ENCODE peak calls at places on chromosomes 6 and 20, in nine cellular contexts. V is GM23248, Y is NT2/D1, J is H9, W is neuronal stem cell, R is fibroblast of lung, Z is endodermal cell, G is H1, X is HCT116. I is an unnamed sample.

GRCh38 chr20:57335392-57335791 is 5.8 kb downstream of the SPO11 start:
- DNase-seq in Z (no peak), R (no peak), J (no peak), G (no peak), W (no peak), X (no peak), V (peak; percentile 39), Y (no peak), I (peak; percentile 11)

GRCh38 chr6:3722785-3723184 is 28.7 kb downstream of the PXDC1 start:
- DNase-seq in Y (no peak), J (no peak), R (no peak), V (no peak), W (no peak), Z (peak; percentile 73), G (no peak), X (no peak), I (no peak)

GRCh38 chr6:35055906-35056305 is 85.2 kb downstream of the TCP11 start:
- DNase-seq in J (no peak), V (peak; percentile 23), R (no peak), Z (no peak), X (no peak), G (no peak), Y (no peak), W (no peak), I (no peak)

GRCh38 chr20:62558779-62559178 is 83.0 kb upstream of the GATA5 start:
- DNase-seq in X (no peak), W (no peak), V (no peak), J (no peak), R (no peak), G (no peak), Z (no peak), Y (no peak), I (no peak)

GRCh38 chr6:56091159-56091869 is 156.1 kb downstream of the COL21A1 start:
- DNase-seq in G (no peak), V (peak; percentile 83), Y (no peak), Z (no peak), J (no peak), R (peak; percentile 91), W (no peak), X (peak; percentile 26), I (peak; percentile 86)

GRCh38 chr20:16040742-16041141 is 532.5 kb downstream of the KIF16B start:
- DNase-seq in X (no peak), V (no peak), R (no peak), Z (no peak), W (no peak), G (no peak), Y (no peak), J (no peak), I (no peak)

GRCh38 chr6:69936674-69937363 is 70.5 kb downstream of the COL19A1 start:
- DNase-seq in Z (no peak), J (no peak), X (no peak), Y (no peak), W (no peak), G (no peak), V (peak; percentile 53), R (peak; percentile 36), I (peak; percentile 74)

GRCh38 chr20:52340036-52340634 is 148.6 kb upstream of the ZFP64 start:
- DNase-seq in X (no peak), V (peak; percentile 10), R (peak; percentile 4), Y (no peak), W (no peak), J (no peak), G (no peak), Z (peak; percentile 45), I (peak; percentile 0)

GRCh38 chr6:117495873-117496272 is 13.4 kb downstream of the DCBLD1 start:
- DNase-seq in V (peak; percentile 65), Z (no peak), J (no peak), Y (no peak), W (no peak), G (no peak), R (peak; percentile 42), X (no peak), I (no peak)

GRCh38 chr6:10369896-10370295 is 45.0 kb downstream of the TFAP2A start:
- DNase-seq in X (no peak), G (no peak), W (no peak), R (no peak), Z (no peak), J (no peak), Y (no peak), V (peak; percentile 60), I (no peak)

GRCh38 chr6:34425132-34425497 is 754 bp downstream of the RPS10 start:
- DNase-seq in X (no peak), W (no peak), J (no peak), R (peak; percentile 22), Z (no peak), Y (no peak), V (peak; percentile 55), G (no peak), I (no peak)

GRCh38 chr6:18277181-18278006 is 13.1 kb upstream of the DEK start:
- DNase-seq in J (peak; percentile 51), V (peak; percentile 42), W (no peak), Z (peak; percentile 84), Y (no peak), X (no peak), G (no peak), R (no peak), I (peak; percentile 68)

GRCh38 chr20:46953596-46953995 is 59.0 kb downstream of the EYA2 start:
- DNase-seq in J (no peak), V (no peak), G (no peak), W (no peak), Y (no peak), X (no peak), R (no peak), Z (no peak), I (no peak)

DNA sequence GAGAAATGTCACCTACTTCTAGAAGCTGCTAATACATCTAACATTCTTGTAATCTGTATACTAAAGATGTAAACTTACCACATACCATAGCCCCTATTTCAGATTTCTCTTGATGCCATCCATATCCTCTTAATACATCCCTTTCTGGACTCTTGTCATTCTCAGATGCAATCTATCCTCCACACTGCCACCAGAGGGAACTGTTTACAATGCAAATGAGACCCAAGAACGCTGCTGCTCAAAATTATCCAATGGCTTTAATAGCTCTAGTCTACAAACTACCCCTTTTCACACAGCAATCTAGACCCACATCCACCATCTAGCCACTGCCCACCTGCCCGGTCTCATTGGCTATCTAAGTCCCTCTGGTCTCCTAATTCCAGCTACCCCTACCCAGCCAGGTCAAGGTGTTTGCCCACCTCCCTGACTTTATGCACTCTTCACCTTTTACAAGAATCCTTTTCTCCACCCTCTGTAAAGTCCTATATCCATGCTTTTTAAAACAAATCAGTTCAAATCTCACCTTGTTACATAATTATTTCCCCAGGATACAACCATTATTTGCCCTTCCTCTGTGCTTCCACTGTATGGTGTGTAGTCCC is 14.8 kb downstream of the FAXC start:
- DNase-seq in Y (no peak), X (peak; percentile 57), V (peak; percentile 72), J (peak; percentile 37), Z (peak; percentile 72), R (peak; percentile 71), G (no peak), W (no peak), I (peak; percentile 62)
- H3K9ac ChIP-seq in Y (no peak overlapping the region), X (no peak overlapping the region), V (no peak overlapping the region), J (peak overlapping the region; percentile 36), Z (no peak overlapping the region), R (no peak overlapping the region), G (no peak overlapping the region), W (no peak overlapping the region), I (no peak overlapping the region)

DNA sequence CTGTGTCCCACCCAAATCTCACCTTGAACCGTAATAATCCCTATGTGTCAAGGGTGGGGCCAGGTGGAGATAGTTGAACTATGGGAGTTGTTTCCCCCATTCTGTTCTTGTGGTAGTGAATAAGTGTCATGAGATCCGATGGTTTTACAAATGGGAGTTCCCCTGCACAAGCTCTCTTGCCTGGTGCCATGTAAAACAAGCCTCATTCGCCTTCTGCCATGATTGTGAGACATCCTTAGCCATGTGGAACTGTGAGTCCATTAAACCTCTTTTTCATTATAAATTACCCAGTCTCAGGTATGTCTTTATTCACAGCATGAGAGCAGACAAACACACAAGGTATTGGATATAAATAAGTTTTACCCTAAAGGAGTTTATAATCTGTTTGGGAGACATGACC is 121.2 kb downstream of the MMUT start:
- DNase-seq in R (no peak), J (no peak), Z (no peak), Y (no peak), V (no peak), G (no peak), W (no peak), X (no peak), I (no peak)
- H3K9ac ChIP-seq in R (no peak overlapping the region), J (no peak overlapping the region), Z (no peak overlapping the region), Y (no peak overlapping the region), V (no peak overlapping the region), G (no peak overlapping the region), W (no peak overlapping the region), X (no peak overlapping the region), I (no peak overlapping the region)

GRCh38 chr6:26254666-26255176 is 110.3 kb upstream of the BTN3A2 start:
- DNase-seq in X (no peak), J (no peak), R (no peak), V (no peak), Z (no peak), G (no peak), Y (no peak), W (no peak), I (no peak)
- H3K9ac ChIP-seq in X (no peak overlapping the region), J (no peak overlapping the region), R (no peak overlapping the region), V (no peak overlapping the region), Z (no peak overlapping the region), G (no peak overlapping the region), Y (no peak overlapping the region), W (no peak overlapping the region), I (no peak overlapping the region)

GRCh38 chr6:130259557-130259956 is 36.8 kb upstream of the SAMD3 start:
- DNase-seq in W (no peak), G (no peak), J (no peak), R (no peak), Z (no peak), X (no peak), Y (no peak), V (no peak), I (no peak)
- H3K9ac ChIP-seq in W (no peak overlapping the region), G (no peak overlapping the region), J (no peak overlapping the region), R (no peak overlapping the region), Z (no peak overlapping the region), X (no peak overlapping the region), Y (no peak overlapping the region), V (no peak overlapping the region), I (no peak overlapping the region)

DNA sequence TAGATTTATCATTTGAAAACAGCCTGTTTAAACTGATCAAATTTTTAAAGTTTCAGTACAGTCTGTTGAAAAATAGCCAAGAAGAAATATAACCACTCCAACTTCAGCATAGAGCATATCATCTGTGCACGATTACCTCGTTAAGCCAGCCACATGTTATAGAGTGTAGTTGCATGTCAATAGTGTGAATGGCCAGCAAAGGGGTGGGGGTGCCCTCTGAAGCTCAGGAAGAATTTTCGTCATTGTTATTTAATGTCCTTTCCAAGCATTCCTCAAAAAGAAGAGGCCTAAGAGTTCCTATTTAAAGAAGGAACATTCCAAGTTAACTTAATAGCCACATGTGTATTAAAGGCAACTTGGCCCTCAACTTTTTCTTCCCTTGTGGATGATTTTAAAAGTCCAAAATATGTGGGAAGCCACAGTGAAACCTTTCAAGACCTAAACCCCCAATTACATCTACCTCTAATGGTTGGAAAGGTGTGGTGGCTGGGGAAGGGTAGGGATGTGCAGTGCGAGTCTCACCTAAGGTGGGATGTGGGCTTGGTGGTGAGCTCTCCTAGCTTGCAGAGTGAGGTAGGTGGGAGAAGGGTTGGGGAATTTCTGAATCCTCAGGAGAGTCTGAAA is 1.8 kb upstream of the CCN2 start:
- DNase-seq in G (no peak), V (no peak), Z (peak; percentile 68), Y (peak; percentile 47), J (peak; percentile 49), X (no peak), W (no peak), R (no peak), I (peak; percentile 18)
- H3K9ac ChIP-seq in G (no peak overlapping the region), V (no peak overlapping the region), Z (no peak overlapping the region), Y (no peak overlapping the region), J (no peak overlapping the region), X (no peak overlapping the region), W (no peak overlapping the region), R (no peak overlapping the region), I (no peak overlapping the region)

I was measured in adipocyte.